ENCODE peak calls at places on chromosomes 13 and 19, in nine cellular contexts. T is SK-N-SH, O is AG04449, R is fibroblast of mammary gland, Y is fibroblast of lung, S is mucosa of descending colon, E is foreskin fibroblast, B is cardiac fibroblast, L is epithelial cell of esophagus. W is an unnamed sample.

GRCh38 chr19:17766543-17767131 is 15.4 kb downstream of the FCHO1 start:
- DNase-seq in T (no peak), O (no peak), R (peak), Y (peak), S (peak), E (peak), B (peak), L (peak), W (no peak)

GRCh38 chr19:45403781-45404556 is 900 bp downstream of the PPP1R13L start:
- DNase-seq in T (peak), O (no peak), R (no peak), Y (no peak), S (peak), E (peak), B (peak), L (peak), W (no peak)

GRCh38 chr19:13978306-13978705 is 26.0 kb downstream of the DCAF15 start:
- DNase-seq in T (peak), O (no peak), R (peak), Y (no peak), S (peak), E (peak), B (no peak), L (peak), W (no peak)

GRCh38 chr13:106028916-106029315 is 506.5 kb downstream of the EFNB2 start:
- DNase-seq in T (no peak), O (no peak), R (no peak), Y (peak), S (no peak), E (peak), B (no peak), L (peak), W (no peak)

GRCh38 chr13:20124303-20124702 is 36.5 kb downstream of the GJA3 start:
- DNase-seq in T (no peak), O (no peak), R (peak), Y (no peak), S (no peak), E (peak), B (no peak), L (peak), W (no peak)

GRCh38 chr13:30421093-30422055 is 919 bp upstream of the UBE2L5 start:
- DNase-seq in T (peak), O (no peak), R (peak), Y (peak), S (peak), E (peak), B (peak), L (peak), W (no peak)

GRCh38 chr19:10617409-10618121 is 7.8 kb upstream of the SLC44A2 start:
- DNase-seq in T (peak), O (peak), R (peak), Y (peak), S (no peak), E (peak), B (peak), L (peak), W (peak)

GRCh38 chr13:98918771-98919170 is 59.1 kb downstream of the DOCK9 start:
- DNase-seq in T (no peak), O (no peak), R (no peak), Y (no peak), S (no peak), E (no peak), B (peak), L (no peak), W (no peak)

GRCh38 chr13:65789815-65790214 is 1440.3 kb downstream of the PCDH9 start:
- DNase-seq in T (no peak), O (peak), R (peak), Y (peak), S (no peak), E (peak), B (peak), L (peak), W (peak)

GRCh38 chr19:38676023-38676877 is 28.8 kb downstream of the ACTN4 start:
- DNase-seq in T (no peak), O (no peak), R (peak), Y (peak), S (no peak), E (peak), B (peak), L (no peak), W (no peak)

GRCh38 chr13:110867380-110867779 is 47.5 kb downstream of the ANKRD10 start:
- DNase-seq in T (no peak), O (no peak), R (no peak), Y (no peak), S (no peak), E (no peak), B (no peak), L (peak), W (no peak)

GRCh38 chr19:32231691-32232090 is 113.7 kb upstream of the ZNF507 start:
- DNase-seq in T (no peak), O (no peak), R (no peak), Y (no peak), S (no peak), E (no peak), B (no peak), L (no peak), W (no peak)

GRCh38 chr13:42753697-42754096 is 27.7 kb upstream of the FAM216B start:
- DNase-seq in T (no peak), O (no peak), R (peak), Y (no peak), S (no peak), E (no peak), B (peak), L (no peak), W (no peak)

GRCh38 chr19:49637865-49638350 is 2.0 kb downstream of the RRAS start:
- DNase-seq in T (no peak), O (peak), R (peak), Y (peak), S (peak), E (peak), B (peak), L (peak), W (peak)

GRCh38 chr13:27921421-27921960 is 1.7 kb downstream of the PDX1 start:
- DNase-seq in T (peak), O (no peak), R (no peak), Y (no peak), S (no peak), E (no peak), B (no peak), L (no peak), W (no peak)

GRCh38 chr19:3817761-3818160 is 31.6 kb upstream of the MATK start:
- DNase-seq in T (no peak), O (no peak), R (no peak), Y (no peak), S (no peak), E (no peak), B (no peak), L (no peak), W (no peak)

GRCh38 chr19:10654610-10655456 is 687 bp downstream of the ILF3 start:
- DNase-seq in T (peak), O (no peak), R (no peak), Y (peak), S (peak), E (peak), B (peak), L (peak), W (no peak)

GRCh38 chr13:46160474-46161066 is 21.4 kb downstream of the LCP1 start:
- DNase-seq in T (peak), O (no peak), R (peak), Y (peak), S (no peak), E (peak), B (peak), L (peak), W (peak)

GRCh38 chr13:107753748-107754147 is 461.6 kb downstream of the LIG4 start:
- DNase-seq in T (peak), O (no peak), R (no peak), Y (no peak), S (no peak), E (no peak), B (no peak), L (no peak), W (no peak)

GRCh38 chr13:36006895-36007294 is 124.3 kb downstream of the DCLK1 start:
- DNase-seq in T (no peak), O (no peak), R (no peak), Y (no peak), S (no peak), E (no peak), B (no peak), L (no peak), W (no peak)

GRCh38 chr13:105928048-105928447 is 607.4 kb downstream of the EFNB2 start:
- DNase-seq in T (no peak), O (no peak), R (no peak), Y (peak), S (no peak), E (no peak), B (no peak), L (no peak), W (no peak)

GRCh38 chr13:75647126-75647784 is 11.1 kb downstream of the LMO7 start:
- DNase-seq in T (no peak), O (no peak), R (peak), Y (peak), S (no peak), E (no peak), B (peak), L (peak), W (no peak)

GRCh38 chr19:6241680-6242079 is 38.1 kb downstream of the MLLT1 start:
- DNase-seq in T (peak), O (no peak), R (no peak), Y (no peak), S (no peak), E (no peak), B (no peak), L (no peak), W (no peak)

GRCh38 chr13:90933097-90933826 is 414.2 kb upstream of the MIR17HG start:
- DNase-seq in T (no peak), O (no peak), R (no peak), Y (no peak), S (no peak), E (no peak), B (no peak), L (peak), W (no peak)

GRCh38 chr13:79581870-79582315 is 100.9 kb downstream of the NDFIP2 start:
- DNase-seq in T (no peak), O (no peak), R (peak), Y (peak), S (no peak), E (peak), B (peak), L (peak), W (no peak)

GRCh38 chr19:35557539-35558399 is 5.7 kb downstream of the ATP4A start:
- DNase-seq in T (peak), O (no peak), R (peak), Y (peak), S (peak), E (peak), B (peak), L (peak), W (no peak)

GRCh38 chr13:113879506-113880360 is 15.9 kb upstream of the GAS6 start:
- DNase-seq in T (no peak), O (no peak), R (no peak), Y (no peak), S (no peak), E (no peak), B (no peak), L (no peak), W (no peak)

GRCh38 chr13:113882266-113882627 is 18.4 kb upstream of the GAS6 start:
- DNase-seq in T (no peak), O (no peak), R (no peak), Y (no peak), S (no peak), E (peak), B (no peak), L (no peak), W (no peak)

GRCh38 chr13:113881614-113882265 is 17.9 kb upstream of the GAS6 start:
- DNase-seq in T (no peak), O (no peak), R (no peak), Y (peak), S (no peak), E (peak), B (no peak), L (peak), W (no peak)

GRCh38 chr13:113882716-113883115 is 18.8 kb upstream of the GAS6 start:
- DNase-seq in T (no peak), O (no peak), R (no peak), Y (no peak), S (no peak), E (no peak), B (no peak), L (no peak), W (no peak)

GRCh38 chr13:113880651-113881611 is 17.1 kb upstream of the GAS6 start:
- DNase-seq in T (no peak), O (no peak), R (no peak), Y (no peak), S (no peak), E (peak), B (peak), L (no peak), W (no peak)
- H3K4me3 ChIP-seq in T (no peak), O (no peak), R (no peak), Y (no peak), S (no peak), E (no peak), B (no peak), L (no peak), W (no peak)

GRCh38 chr13:50587839-50588373 is 255.6 kb downstream of the DLEU7 start:
- DNase-seq in T (no peak), O (no peak), R (no peak), Y (no peak), S (no peak), E (no peak), B (no peak), L (no peak), W (no peak)
- TF ChIP-seq CTCF in T (no peak), O (no peak), R (no peak), Y (no peak), S (no peak), E (no peak), B (no peak), L (no peak), W (no peak)

DNA sequence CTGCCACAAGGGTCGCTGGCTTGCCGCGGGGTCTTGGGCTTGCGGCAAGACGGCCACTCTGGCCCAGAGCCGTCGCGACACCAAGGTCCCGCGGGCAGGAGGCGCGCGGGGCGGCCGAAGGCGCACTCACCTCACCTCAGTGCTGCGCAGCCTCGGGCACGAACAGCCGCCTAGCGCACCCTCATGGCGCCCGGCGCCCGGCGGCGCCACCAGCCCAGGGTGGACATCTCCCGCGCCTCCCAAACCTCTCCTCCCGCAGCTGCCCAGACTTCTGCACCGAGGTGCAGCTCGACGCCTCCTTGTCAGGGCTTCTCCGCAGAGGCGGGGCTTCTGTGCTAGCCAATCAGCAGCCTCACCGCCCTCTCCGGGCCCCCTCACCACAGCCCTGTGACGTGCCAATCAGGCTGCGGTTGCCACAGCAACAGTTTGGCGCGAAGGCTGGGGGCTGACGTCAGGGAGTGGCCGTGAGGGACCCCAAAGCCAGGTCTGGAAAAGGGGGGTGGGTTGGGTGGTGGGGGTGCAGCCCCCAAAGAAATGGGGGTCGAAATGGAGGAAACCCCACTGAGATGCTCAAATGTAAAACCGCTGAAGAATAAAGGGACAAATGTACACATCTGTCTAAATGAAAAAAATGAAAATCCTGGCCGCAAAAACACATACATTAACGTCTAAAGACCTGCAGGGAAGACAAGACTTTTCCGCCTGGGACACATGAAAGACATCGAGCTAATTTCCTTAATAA is at the start of the genes PEG3 and ZIM2:
- DNase-seq in T (peak), O (no peak), R (peak), Y (no peak), S (peak), E (peak), B (no peak), L (no peak), W (no peak)
- H3K4me3 ChIP-seq in T (peak), O (no peak), R (peak), Y (peak), S (no peak), E (peak), B (peak), L (no peak), W (no peak)

DNA sequence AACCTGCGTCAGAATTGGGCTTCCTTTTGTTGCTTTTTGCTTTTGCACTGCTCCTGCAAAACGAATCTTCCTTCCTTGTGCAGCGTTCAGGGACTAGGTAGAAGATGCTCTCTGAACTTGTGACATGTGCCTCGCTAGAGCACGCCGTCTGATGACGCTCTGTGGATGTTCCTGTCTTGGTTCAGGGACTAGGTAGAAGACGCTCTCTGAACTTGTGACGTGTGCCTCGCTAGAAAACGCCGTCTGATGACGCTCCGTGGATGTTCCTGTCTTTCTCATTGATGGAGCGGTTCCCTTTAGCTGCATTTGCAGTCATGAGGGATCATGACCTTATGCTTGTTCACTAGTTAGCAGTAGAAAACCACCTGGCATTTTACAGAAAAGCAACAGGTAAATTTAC is 154.0 kb downstream of the SOX1 start:
- DNase-seq in T (no peak), O (no peak), R (no peak), Y (no peak), S (no peak), E (no peak), B (no peak), L (no peak), W (no peak)
- TF ChIP-seq CTCF in T (no peak), O (no peak), R (no peak), Y (no peak), S (no peak), E (no peak), B (no peak), L (no peak), W (no peak)

W was measured in AG09309.